ENCODE peak calls at places on chromosomes 6 and 20, in seven cellular contexts. One of them, this sample, is unnamed.

GRCh38 chr20:58017237-58017969 is 211.1 kb downstream of the ANKRD60 start:
- DNase-seq in stomach: peak; percentile 39
- DNase-seq in RWPE2: peak; percentile 93
- DNase-seq in left lung: no peak
- DNase-seq in left ventricle myocardium inferior: no peak
- DNase-seq in breast epithelium: peak; percentile 96
- DNase-seq in fibroblast of lung: peak; percentile 89
- DNase-seq in this sample: no peak

GRCh38 chr6:41859356-41859755 is 35.8 kb downstream of the USP49 start:
- DNase-seq in RWPE2: no peak
- DNase-seq in left lung: no peak
- DNase-seq in left ventricle myocardium inferior: no peak
- DNase-seq in stomach: no peak
- DNase-seq in breast epithelium: no peak
- DNase-seq in fibroblast of lung: no peak
- DNase-seq in this sample: no peak

GRCh38 chr20:44495802-44496481 is 20.3 kb downstream of the TTPAL start:
- DNase-seq in fibroblast of lung: peak; percentile 97
- DNase-seq in RWPE2: peak; percentile 85
- DNase-seq in left ventricle myocardium inferior: no peak
- DNase-seq in stomach: no peak
- DNase-seq in left lung: no peak
- DNase-seq in breast epithelium: no peak
- DNase-seq in this sample: peak; percentile 48

GRCh38 chr6:134840086-134840485 is 109.8 kb downstream of the ALDH8A1 start:
- DNase-seq in left ventricle myocardium inferior: no peak
- DNase-seq in stomach: no peak
- DNase-seq in RWPE2: no peak
- DNase-seq in fibroblast of lung: no peak
- DNase-seq in left lung: no peak
- DNase-seq in breast epithelium: no peak
- DNase-seq in this sample: no peak

GRCh38 chr20:49635829-49636228 is 67.9 kb upstream of the PTGIS start:
- DNase-seq in breast epithelium: no peak
- DNase-seq in left lung: no peak
- DNase-seq in RWPE2: no peak
- DNase-seq in left ventricle myocardium inferior: no peak
- DNase-seq in fibroblast of lung: no peak
- DNase-seq in stomach: no peak
- DNase-seq in this sample: no peak

GRCh38 chr6:145602927-145603326 is 132.4 kb downstream of the EPM2A start:
- DNase-seq in stomach: no peak
- DNase-seq in fibroblast of lung: no peak
- DNase-seq in breast epithelium: no peak
- DNase-seq in left ventricle myocardium inferior: no peak
- DNase-seq in left lung: no peak
- DNase-seq in RWPE2: no peak
- DNase-seq in this sample: no peak

GRCh38 chr6:115360602-115361325 is 699.9 kb downstream of the FRK start:
- DNase-seq in left lung: no peak
- DNase-seq in left ventricle myocardium inferior: no peak
- DNase-seq in fibroblast of lung: no peak
- DNase-seq in stomach: no peak
- DNase-seq in RWPE2: no peak
- DNase-seq in breast epithelium: no peak
- DNase-seq in this sample: no peak

GRCh38 chr6:163750436-163751031 is 336.0 kb downstream of the QKI start:
- DNase-seq in stomach: no peak
- DNase-seq in left lung: no peak
- DNase-seq in left ventricle myocardium inferior: no peak
- DNase-seq in RWPE2: no peak
- DNase-seq in fibroblast of lung: no peak
- DNase-seq in breast epithelium: no peak
- DNase-seq in this sample: no peak

GRCh38 chr6:130288065-130288464 is 65.3 kb upstream of the SAMD3 start:
- DNase-seq in breast epithelium: no peak
- DNase-seq in RWPE2: no peak
- DNase-seq in fibroblast of lung: peak; percentile 17
- DNase-seq in left ventricle myocardium inferior: no peak
- DNase-seq in left lung: no peak
- DNase-seq in stomach: no peak
- DNase-seq in this sample: no peak

GRCh38 chr20:33914871-33915270 is 78.8 kb upstream of the RALY start:
- DNase-seq in fibroblast of lung: peak; percentile 94
- DNase-seq in breast epithelium: no peak
- DNase-seq in left ventricle myocardium inferior: no peak
- DNase-seq in left lung: no peak
- DNase-seq in stomach: no peak
- DNase-seq in RWPE2: no peak
- DNase-seq in this sample: peak; percentile 96
- TF ChIP-seq CTCF in fibroblast of lung: no peak
- TF ChIP-seq CTCF in breast epithelium: no peak
- TF ChIP-seq CTCF in left ventricle myocardium inferior: no peak
- TF ChIP-seq CTCF in left lung: no peak
- TF ChIP-seq CTCF in stomach: no peak
- TF ChIP-seq CTCF in RWPE2: no peak
- TF ChIP-seq CTCF in this sample: no peak

GRCh38 chr20:22909436-22909835 is 125.7 kb upstream of the SSTR4 start:
- DNase-seq in left ventricle myocardium inferior: no peak
- DNase-seq in left lung: no peak
- DNase-seq in breast epithelium: no peak
- DNase-seq in RWPE2: no peak
- DNase-seq in stomach: no peak
- DNase-seq in fibroblast of lung: no peak
- DNase-seq in this sample: no peak

GRCh38 chr20:22910287-22910852 is 124.7 kb upstream of the SSTR4 start:
- DNase-seq in left ventricle myocardium inferior: no peak
- DNase-seq in RWPE2: no peak
- DNase-seq in stomach: no peak
- DNase-seq in left lung: no peak
- DNase-seq in breast epithelium: no peak
- DNase-seq in fibroblast of lung: no peak
- DNase-seq in this sample: no peak

GRCh38 chr20:22908437-22908836 is 126.7 kb upstream of the SSTR4 start:
- DNase-seq in breast epithelium: no peak
- DNase-seq in stomach: no peak
- DNase-seq in left ventricle myocardium inferior: no peak
- DNase-seq in fibroblast of lung: no peak
- DNase-seq in RWPE2: no peak
- DNase-seq in left lung: no peak
- DNase-seq in this sample: no peak

GRCh38 chr20:22905667-22906066 is 129.4 kb upstream of the SSTR4 start:
- DNase-seq in breast epithelium: peak; percentile 23
- DNase-seq in fibroblast of lung: peak; percentile 4
- DNase-seq in RWPE2: no peak
- DNase-seq in stomach: no peak
- DNase-seq in left lung: no peak
- DNase-seq in left ventricle myocardium inferior: peak; percentile 40
- DNase-seq in this sample: no peak

GRCh38 chr20:22908944-22909343 is 126.2 kb upstream of the SSTR4 start:
- DNase-seq in fibroblast of lung: no peak
- DNase-seq in RWPE2: no peak
- DNase-seq in left lung: no peak
- DNase-seq in left ventricle myocardium inferior: no peak
- DNase-seq in stomach: no peak
- DNase-seq in breast epithelium: no peak
- DNase-seq in this sample: no peak
- H3K4me3 ChIP-seq in fibroblast of lung: no peak overlapping the region
- H3K4me3 ChIP-seq in RWPE2: no peak overlapping the region
- H3K4me3 ChIP-seq in left lung: no peak overlapping the region
- H3K4me3 ChIP-seq in left ventricle myocardium inferior: no peak overlapping the region
- H3K4me3 ChIP-seq in stomach: no peak overlapping the region
- H3K4me3 ChIP-seq in breast epithelium: no peak overlapping the region
- H3K4me3 ChIP-seq in this sample: no peak overlapping the region

DNA sequence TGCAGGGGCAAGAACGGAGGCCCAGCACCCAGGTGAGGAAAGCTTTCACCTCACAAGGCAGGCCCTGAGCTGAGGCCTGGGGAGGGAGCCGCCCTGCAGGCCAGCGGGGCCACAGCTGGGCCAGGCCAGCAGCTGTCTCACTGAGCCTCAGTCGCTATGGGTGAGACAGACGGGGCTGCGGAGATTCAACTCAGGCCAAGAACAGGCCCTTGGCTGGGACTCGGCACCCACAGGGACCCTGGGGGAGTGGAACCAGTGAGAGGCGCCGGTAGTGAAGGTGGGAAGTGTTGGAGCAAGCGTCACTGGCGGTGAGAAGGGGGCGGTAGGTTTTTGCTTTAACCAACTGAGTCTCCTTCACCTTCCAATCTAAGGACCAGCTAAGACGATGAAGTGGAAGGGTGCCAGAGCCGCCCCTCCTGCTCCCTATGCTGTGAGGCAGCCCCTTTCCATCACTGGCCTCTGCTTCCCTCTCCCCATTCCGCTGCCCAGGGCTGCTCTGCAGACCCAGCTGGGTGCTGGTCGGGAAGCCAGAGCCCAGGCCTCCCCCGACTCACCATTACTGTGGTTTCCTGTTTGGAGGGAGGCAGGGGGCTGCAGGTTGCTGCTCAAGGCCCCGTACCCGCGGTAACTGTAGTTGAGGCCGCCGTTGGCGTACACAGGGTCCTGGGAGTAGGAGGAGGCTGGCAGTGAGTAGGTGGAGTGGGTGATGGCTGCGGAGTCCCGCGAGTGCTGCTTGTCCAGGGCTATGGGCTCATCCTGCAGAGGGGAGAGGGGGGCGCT is 93.7 kb downstream of the ASXL1 start:
- DNase-seq in left ventricle myocardium inferior: peak; percentile 12
- DNase-seq in breast epithelium: no peak
- DNase-seq in left lung: no peak
- DNase-seq in fibroblast of lung: no peak
- DNase-seq in stomach: no peak
- DNase-seq in RWPE2: peak; percentile 86
- DNase-seq in this sample: no peak
- TF ChIP-seq CTCF in left ventricle myocardium inferior: no peak
- TF ChIP-seq CTCF in breast epithelium: no peak
- TF ChIP-seq CTCF in left lung: no peak
- TF ChIP-seq CTCF in fibroblast of lung: no peak
- TF ChIP-seq CTCF in stomach: no peak
- TF ChIP-seq CTCF in RWPE2: peak; percentile 22
- TF ChIP-seq CTCF in this sample: no peak

GRCh38 chr6:125285353-125285752 is 16.4 kb downstream of the HDDC2 start:
- DNase-seq in stomach: no peak
- DNase-seq in left ventricle myocardium inferior: no peak
- DNase-seq in left lung: no peak
- DNase-seq in fibroblast of lung: no peak
- DNase-seq in RWPE2: no peak
- DNase-seq in breast epithelium: no peak
- DNase-seq in this sample: no peak

GRCh38 chr6:125287718-125288117 is 14.0 kb downstream of the HDDC2 start:
- DNase-seq in RWPE2: no peak
- DNase-seq in fibroblast of lung: no peak
- DNase-seq in stomach: no peak
- DNase-seq in breast epithelium: no peak
- DNase-seq in left ventricle myocardium inferior: no peak
- DNase-seq in left lung: no peak
- DNase-seq in this sample: no peak

GRCh38 chr6:125279961-125280360 is 21.8 kb downstream of the HDDC2 start:
- DNase-seq in breast epithelium: no peak
- DNase-seq in left ventricle myocardium inferior: no peak
- DNase-seq in fibroblast of lung: no peak
- DNase-seq in RWPE2: no peak
- DNase-seq in left lung: no peak
- DNase-seq in stomach: no peak
- DNase-seq in this sample: no peak

DNA sequence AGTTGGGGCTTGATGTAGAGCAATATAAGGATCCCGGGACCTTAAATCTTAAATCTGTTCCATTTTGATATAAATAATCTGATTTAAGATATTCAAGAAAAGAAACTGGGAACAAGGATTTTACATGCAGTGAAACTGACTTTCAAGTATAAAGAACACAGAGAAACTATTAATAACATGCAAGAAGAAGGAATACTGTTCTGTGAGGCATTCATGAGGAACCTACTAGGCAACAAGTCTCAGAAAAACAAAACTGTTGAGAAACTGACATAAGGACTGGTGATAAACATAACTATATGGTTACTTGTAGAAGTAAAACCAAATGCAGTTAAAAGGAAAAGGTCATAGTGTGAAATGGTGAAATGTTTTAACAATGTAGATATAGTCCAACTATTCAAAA is 15.8 kb downstream of the HDDC2 start:
- DNase-seq in breast epithelium: no peak
- DNase-seq in RWPE2: no peak
- DNase-seq in left lung: no peak
- DNase-seq in stomach: no peak
- DNase-seq in fibroblast of lung: no peak
- DNase-seq in left ventricle myocardium inferior: no peak
- DNase-seq in this sample: no peak
- H3K4me3 ChIP-seq in breast epithelium: no peak overlapping the region
- H3K4me3 ChIP-seq in RWPE2: no peak overlapping the region
- H3K4me3 ChIP-seq in left lung: no peak overlapping the region
- H3K4me3 ChIP-seq in stomach: no peak overlapping the region
- H3K4me3 ChIP-seq in fibroblast of lung: no peak overlapping the region
- H3K4me3 ChIP-seq in left ventricle myocardium inferior: no peak overlapping the region
- H3K4me3 ChIP-seq in this sample: no peak overlapping the region